ENCODE peak calls at places on chromosomes 3 and 15, in eight cellular contexts. One of them, this sample, is unnamed.
A peak's percentile ranks its signal among the peaks of the same experiment; 100 is the strongest.

GRCh38 chr15:89899951-89900567 is 6.3 kb upstream of the AP3S2 start:
- DNase-seq in brain microvascular endothelial cell: no peak
- DNase-seq in psoas muscle: no peak
- DNase-seq in stomach: no peak
- DNase-seq in CD4-positive, alpha-beta T cell: no peak
- DNase-seq in CD8-positive, alpha-beta T cell: no peak
- DNase-seq in endodermal cell: no peak
- DNase-seq in activated CD8-positive, alpha-beta T cell treated with anti-CD3 and anti-CD28 coated beads for 36 hours: no peak
- DNase-seq in this sample: no peak

GRCh38 chr3:179037361-179037760 is 34.2 kb downstream of the ZMAT3 start:
- DNase-seq in activated CD8-positive, alpha-beta T cell treated with anti-CD3 and anti-CD28 coated beads for 36 hours: peak; percentile 73
- DNase-seq in CD4-positive, alpha-beta T cell: peak; percentile 54
- DNase-seq in psoas muscle: peak; percentile 60
- DNase-seq in endodermal cell: no peak
- DNase-seq in CD8-positive, alpha-beta T cell: peak; percentile 48
- DNase-seq in brain microvascular endothelial cell: peak; percentile 92
- DNase-seq in stomach: no peak
- DNase-seq in this sample: no peak

GRCh38 chr3:44865272-44866005 is 3.7 kb downstream of the TMEM42 start:
- DNase-seq in endodermal cell: no peak
- DNase-seq in CD4-positive, alpha-beta T cell: no peak
- DNase-seq in CD8-positive, alpha-beta T cell: peak; percentile 25
- DNase-seq in brain microvascular endothelial cell: no peak
- DNase-seq in stomach: no peak
- DNase-seq in psoas muscle: no peak
- DNase-seq in activated CD8-positive, alpha-beta T cell treated with anti-CD3 and anti-CD28 coated beads for 36 hours: peak; percentile 12
- DNase-seq in this sample: no peak

GRCh38 chr3:161423911-161424522 is 52.7 kb upstream of the SPTSSB start:
- DNase-seq in brain microvascular endothelial cell: no peak
- DNase-seq in endodermal cell: no peak
- DNase-seq in psoas muscle: no peak
- DNase-seq in stomach: no peak
- DNase-seq in activated CD8-positive, alpha-beta T cell treated with anti-CD3 and anti-CD28 coated beads for 36 hours: no peak
- DNase-seq in CD4-positive, alpha-beta T cell: no peak
- DNase-seq in CD8-positive, alpha-beta T cell: no peak
- DNase-seq in this sample: no peak

GRCh38 chr3:21273256-21273999 is 477.6 kb downstream of the ZNF385D start:
- DNase-seq in CD8-positive, alpha-beta T cell: no peak
- DNase-seq in activated CD8-positive, alpha-beta T cell treated with anti-CD3 and anti-CD28 coated beads for 36 hours: no peak
- DNase-seq in endodermal cell: no peak
- DNase-seq in CD4-positive, alpha-beta T cell: no peak
- DNase-seq in psoas muscle: no peak
- DNase-seq in brain microvascular endothelial cell: peak; percentile 15
- DNase-seq in stomach: no peak
- DNase-seq in this sample: no peak

GRCh38 chr3:141123677-141124410 is 72.7 kb downstream of the SPSB4 start:
- DNase-seq in stomach: no peak
- DNase-seq in psoas muscle: no peak
- DNase-seq in CD8-positive, alpha-beta T cell: no peak
- DNase-seq in CD4-positive, alpha-beta T cell: no peak
- DNase-seq in activated CD8-positive, alpha-beta T cell treated with anti-CD3 and anti-CD28 coated beads for 36 hours: no peak
- DNase-seq in endodermal cell: no peak
- DNase-seq in brain microvascular endothelial cell: no peak
- DNase-seq in this sample: peak; percentile 45

GRCh38 chr3:14371573-14372474 is 30.6 kb upstream of the SLC6A6 start:
- DNase-seq in stomach: peak; percentile 89
- DNase-seq in brain microvascular endothelial cell: peak; percentile 24
- DNase-seq in activated CD8-positive, alpha-beta T cell treated with anti-CD3 and anti-CD28 coated beads for 36 hours: peak; percentile 11
- DNase-seq in endodermal cell: no peak
- DNase-seq in CD4-positive, alpha-beta T cell: no peak
- DNase-seq in CD8-positive, alpha-beta T cell: no peak
- DNase-seq in psoas muscle: peak; percentile 95
- DNase-seq in this sample: peak; percentile 78

GRCh38 chr15:88834211-88834812 is 31.1 kb downstream of the ACAN start:
- DNase-seq in activated CD8-positive, alpha-beta T cell treated with anti-CD3 and anti-CD28 coated beads for 36 hours: peak; percentile 18
- DNase-seq in CD8-positive, alpha-beta T cell: no peak
- DNase-seq in psoas muscle: peak; percentile 58
- DNase-seq in CD4-positive, alpha-beta T cell: peak; percentile 23
- DNase-seq in stomach: peak; percentile 37
- DNase-seq in brain microvascular endothelial cell: peak; percentile 21
- DNase-seq in endodermal cell: peak; percentile 86
- DNase-seq in this sample: peak; percentile 23

GRCh38 chr3:11739123-11739522 is 95.4 kb upstream of the VGLL4 start:
- DNase-seq in endodermal cell: no peak
- DNase-seq in CD8-positive, alpha-beta T cell: no peak
- DNase-seq in CD4-positive, alpha-beta T cell: no peak
- DNase-seq in psoas muscle: no peak
- DNase-seq in activated CD8-positive, alpha-beta T cell treated with anti-CD3 and anti-CD28 coated beads for 36 hours: no peak
- DNase-seq in stomach: no peak
- DNase-seq in brain microvascular endothelial cell: no peak
- DNase-seq in this sample: no peak

GRCh38 chr3:139935866-139936817 is 1.2 kb downstream of the CLSTN2 start:
- DNase-seq in brain microvascular endothelial cell: peak; percentile 18
- DNase-seq in endodermal cell: peak; percentile 73
- DNase-seq in CD4-positive, alpha-beta T cell: no peak
- DNase-seq in stomach: peak; percentile 26
- DNase-seq in CD8-positive, alpha-beta T cell: no peak
- DNase-seq in psoas muscle: peak; percentile 69
- DNase-seq in activated CD8-positive, alpha-beta T cell treated with anti-CD3 and anti-CD28 coated beads for 36 hours: no peak
- DNase-seq in this sample: peak; percentile 58

DNA sequence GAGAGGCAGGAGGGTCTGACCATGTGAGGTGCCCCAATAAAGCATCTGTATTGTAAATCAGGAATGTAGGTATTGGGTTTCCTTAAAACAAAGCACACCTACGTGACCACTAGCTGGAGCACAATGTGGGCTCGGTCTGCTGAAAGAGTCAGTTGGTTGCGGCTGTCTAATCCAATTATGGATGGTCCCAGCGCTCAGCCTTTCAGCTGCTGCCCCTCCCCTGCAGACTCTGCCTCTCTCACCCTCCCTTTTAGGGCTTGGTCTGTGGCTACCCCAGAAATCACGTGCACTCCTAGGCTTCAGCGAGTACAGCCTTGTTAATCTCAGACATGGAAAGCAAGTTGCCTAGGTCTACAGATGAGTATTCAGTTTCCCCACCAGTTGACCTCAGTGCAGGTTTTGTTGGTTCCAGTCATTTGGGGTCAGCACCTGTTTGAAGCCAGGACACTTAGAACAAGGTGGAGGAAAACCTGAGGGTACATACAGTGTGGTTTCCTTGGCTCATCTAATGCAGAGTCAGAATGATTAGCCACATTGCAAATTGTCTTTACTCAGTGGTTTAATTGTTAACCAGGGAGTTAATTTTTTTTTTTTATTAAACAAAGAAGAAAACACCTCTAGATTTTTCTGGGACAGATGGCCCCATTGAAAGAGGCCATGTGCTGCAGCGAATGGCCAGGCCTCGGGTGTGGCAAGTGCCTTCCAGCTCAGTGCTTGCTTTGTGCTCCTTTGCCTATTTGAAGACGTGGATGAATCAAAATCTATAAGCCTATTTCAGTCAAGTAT is 137.7 kb downstream of the IGF1R start:
- DNase-seq in activated CD8-positive, alpha-beta T cell treated with anti-CD3 and anti-CD28 coated beads for 36 hours: peak; percentile 31
- DNase-seq in stomach: peak; percentile 63
- DNase-seq in CD8-positive, alpha-beta T cell: no peak
- DNase-seq in endodermal cell: peak; percentile 82
- DNase-seq in psoas muscle: no peak
- DNase-seq in brain microvascular endothelial cell: no peak
- DNase-seq in CD4-positive, alpha-beta T cell: no peak
- DNase-seq in this sample: no peak
- TF ChIP-seq CTCF in activated CD8-positive, alpha-beta T cell treated with anti-CD3 and anti-CD28 coated beads for 36 hours: no peak
- TF ChIP-seq CTCF in stomach: no peak
- TF ChIP-seq CTCF in CD8-positive, alpha-beta T cell: no peak
- TF ChIP-seq CTCF in endodermal cell: no peak
- TF ChIP-seq CTCF in psoas muscle: no peak
- TF ChIP-seq CTCF in brain microvascular endothelial cell: no peak
- TF ChIP-seq CTCF in CD4-positive, alpha-beta T cell: no peak
- TF ChIP-seq CTCF in this sample: no peak

GRCh38 chr15:73305331-73306211 is 63.2 kb downstream of the HCN4 start:
- DNase-seq in psoas muscle: no peak
- DNase-seq in stomach: no peak
- DNase-seq in endodermal cell: peak; percentile 88
- DNase-seq in brain microvascular endothelial cell: peak; percentile 67
- DNase-seq in CD4-positive, alpha-beta T cell: no peak
- DNase-seq in activated CD8-positive, alpha-beta T cell treated with anti-CD3 and anti-CD28 coated beads for 36 hours: peak; percentile 55
- DNase-seq in CD8-positive, alpha-beta T cell: no peak
- DNase-seq in this sample: peak; percentile 28
- TF ChIP-seq CTCF in psoas muscle: no peak
- TF ChIP-seq CTCF in stomach: no peak
- TF ChIP-seq CTCF in endodermal cell: peak; percentile 90
- TF ChIP-seq CTCF in brain microvascular endothelial cell: peak; percentile 82
- TF ChIP-seq CTCF in CD4-positive, alpha-beta T cell: no peak
- TF ChIP-seq CTCF in activated CD8-positive, alpha-beta T cell treated with anti-CD3 and anti-CD28 coated beads for 36 hours: peak; percentile 49
- TF ChIP-seq CTCF in CD8-positive, alpha-beta T cell: no peak
- TF ChIP-seq CTCF in this sample: no peak

DNA sequence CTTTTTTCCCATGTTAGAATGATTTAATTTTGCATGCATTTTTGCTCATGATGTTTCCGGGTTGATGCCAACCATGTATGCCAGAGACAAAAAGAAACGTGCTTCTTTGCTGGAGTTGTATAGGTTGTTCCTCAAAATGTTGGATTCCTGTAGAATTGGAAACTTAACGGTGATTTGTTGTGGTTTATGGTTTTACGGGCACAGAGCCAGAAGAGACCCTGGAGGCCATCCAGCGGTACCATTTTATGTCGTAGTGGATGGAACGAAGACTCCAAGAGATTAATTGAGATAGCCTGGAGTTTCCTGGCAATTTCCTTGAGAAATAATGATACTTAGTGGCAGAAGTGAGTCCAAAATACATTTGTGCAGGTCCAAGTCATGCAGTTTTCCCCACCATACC is 481.6 kb upstream of the RGMA start:
- DNase-seq in activated CD8-positive, alpha-beta T cell treated with anti-CD3 and anti-CD28 coated beads for 36 hours: no peak
- DNase-seq in CD4-positive, alpha-beta T cell: no peak
- DNase-seq in brain microvascular endothelial cell: no peak
- DNase-seq in stomach: no peak
- DNase-seq in CD8-positive, alpha-beta T cell: no peak
- DNase-seq in psoas muscle: no peak
- DNase-seq in endodermal cell: no peak
- DNase-seq in this sample: no peak
- TF ChIP-seq CTCF in activated CD8-positive, alpha-beta T cell treated with anti-CD3 and anti-CD28 coated beads for 36 hours: no peak
- TF ChIP-seq CTCF in CD4-positive, alpha-beta T cell: no peak
- TF ChIP-seq CTCF in brain microvascular endothelial cell: no peak
- TF ChIP-seq CTCF in stomach: no peak
- TF ChIP-seq CTCF in CD8-positive, alpha-beta T cell: no peak
- TF ChIP-seq CTCF in psoas muscle: no peak
- TF ChIP-seq CTCF in endodermal cell: no peak
- TF ChIP-seq CTCF in this sample: no peak

GRCh38 chr3:133038089-133038730 is at the start of gene TMEM108:
- DNase-seq in endodermal cell: peak; percentile 97
- DNase-seq in activated CD8-positive, alpha-beta T cell treated with anti-CD3 and anti-CD28 coated beads for 36 hours: peak; percentile 46
- DNase-seq in CD4-positive, alpha-beta T cell: no peak
- DNase-seq in CD8-positive, alpha-beta T cell: peak; percentile 15
- DNase-seq in psoas muscle: peak; percentile 92
- DNase-seq in stomach: peak; percentile 81
- DNase-seq in brain microvascular endothelial cell: peak; percentile 76
- DNase-seq in this sample: peak; percentile 73

GRCh38 chr3:133040696-133041523 is 2.7 kb downstream of the TMEM108 start:
- DNase-seq in endodermal cell: peak; percentile 95
- DNase-seq in CD4-positive, alpha-beta T cell: no peak
- DNase-seq in psoas muscle: peak; percentile 81
- DNase-seq in stomach: peak; percentile 75
- DNase-seq in activated CD8-positive, alpha-beta T cell treated with anti-CD3 and anti-CD28 coated beads for 36 hours: peak; percentile 54
- DNase-seq in CD8-positive, alpha-beta T cell: no peak
- DNase-seq in brain microvascular endothelial cell: peak; percentile 77
- DNase-seq in this sample: peak; percentile 77

GRCh38 chr3:133042778-133043177 is 4.6 kb downstream of the TMEM108 start:
- DNase-seq in endodermal cell: no peak
- DNase-seq in stomach: no peak
- DNase-seq in brain microvascular endothelial cell: peak; percentile 28
- DNase-seq in psoas muscle: no peak
- DNase-seq in CD4-positive, alpha-beta T cell: no peak
- DNase-seq in activated CD8-positive, alpha-beta T cell treated with anti-CD3 and anti-CD28 coated beads for 36 hours: no peak
- DNase-seq in CD8-positive, alpha-beta T cell: no peak
- DNase-seq in this sample: no peak

GRCh38 chr3:133038731-133039398 is 674 bp downstream of the TMEM108 start:
- DNase-seq in psoas muscle: peak; percentile 54
- DNase-seq in CD8-positive, alpha-beta T cell: peak; percentile 12
- DNase-seq in activated CD8-positive, alpha-beta T cell treated with anti-CD3 and anti-CD28 coated beads for 36 hours: no peak
- DNase-seq in brain microvascular endothelial cell: peak; percentile 3
- DNase-seq in CD4-positive, alpha-beta T cell: no peak
- DNase-seq in endodermal cell: peak; percentile 85
- DNase-seq in stomach: peak; percentile 29
- DNase-seq in this sample: no peak

DNA sequence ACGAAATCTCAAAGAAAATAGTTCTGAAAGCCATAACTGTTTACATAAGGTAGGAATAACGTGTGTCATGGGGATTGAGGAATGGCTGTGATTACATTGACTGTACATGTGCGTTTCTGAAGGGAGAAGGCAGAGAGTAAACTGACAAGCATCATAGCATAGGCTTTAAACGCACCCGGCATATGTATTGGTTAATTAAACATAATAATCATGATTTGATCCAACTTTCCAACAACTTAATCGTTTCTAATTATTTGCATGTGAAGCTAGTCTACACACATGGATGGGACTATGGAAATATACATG is 3.3 kb downstream of the TMEM108 start:
- DNase-seq in stomach: no peak
- DNase-seq in CD4-positive, alpha-beta T cell: no peak
- DNase-seq in activated CD8-positive, alpha-beta T cell treated with anti-CD3 and anti-CD28 coated beads for 36 hours: no peak
- DNase-seq in CD8-positive, alpha-beta T cell: no peak
- DNase-seq in psoas muscle: no peak
- DNase-seq in brain microvascular endothelial cell: no peak
- DNase-seq in endodermal cell: no peak
- DNase-seq in this sample: no peak
- TF ChIP-seq CTCF in stomach: no peak
- TF ChIP-seq CTCF in CD4-positive, alpha-beta T cell: no peak
- TF ChIP-seq CTCF in activated CD8-positive, alpha-beta T cell treated with anti-CD3 and anti-CD28 coated beads for 36 hours: no peak
- TF ChIP-seq CTCF in CD8-positive, alpha-beta T cell: no peak
- TF ChIP-seq CTCF in psoas muscle: no peak
- TF ChIP-seq CTCF in brain microvascular endothelial cell: no peak
- TF ChIP-seq CTCF in endodermal cell: no peak
- TF ChIP-seq CTCF in this sample: no peak

DNA sequence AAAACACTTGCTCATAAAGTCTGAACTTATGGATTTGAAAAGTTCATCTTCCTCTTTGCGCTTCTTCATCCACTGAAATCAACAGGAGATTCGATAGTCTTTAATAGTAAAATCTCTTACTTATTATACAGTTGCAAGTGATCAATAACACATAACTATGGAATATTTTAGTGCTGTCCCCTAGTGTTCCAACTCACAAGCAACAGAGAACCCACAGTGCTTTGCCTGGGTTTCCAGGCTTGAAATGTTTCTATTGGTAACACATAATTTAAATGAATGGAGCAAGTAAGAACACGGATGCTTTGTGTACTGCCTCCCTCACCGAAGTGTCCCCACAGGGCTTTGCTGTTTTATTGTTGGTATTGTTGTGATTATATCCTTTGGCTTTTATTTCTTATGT is 93.5 kb downstream of the WDR72 start:
- DNase-seq in stomach: no peak
- DNase-seq in endodermal cell: no peak
- DNase-seq in CD4-positive, alpha-beta T cell: no peak
- DNase-seq in CD8-positive, alpha-beta T cell: no peak
- DNase-seq in psoas muscle: no peak
- DNase-seq in activated CD8-positive, alpha-beta T cell treated with anti-CD3 and anti-CD28 coated beads for 36 hours: no peak
- DNase-seq in brain microvascular endothelial cell: no peak
- DNase-seq in this sample: no peak
- TF ChIP-seq CTCF in stomach: no peak
- TF ChIP-seq CTCF in endodermal cell: peak; percentile 44
- TF ChIP-seq CTCF in CD4-positive, alpha-beta T cell: no peak
- TF ChIP-seq CTCF in CD8-positive, alpha-beta T cell: no peak
- TF ChIP-seq CTCF in psoas muscle: no peak
- TF ChIP-seq CTCF in activated CD8-positive, alpha-beta T cell treated with anti-CD3 and anti-CD28 coated beads for 36 hours: no peak
- TF ChIP-seq CTCF in brain microvascular endothelial cell: peak; percentile 52
- TF ChIP-seq CTCF in this sample: peak; percentile 45

GRCh38 chr3:185988816-185989175 is 51.0 kb upstream of the TRA2B start:
- DNase-seq in CD4-positive, alpha-beta T cell: no peak
- DNase-seq in endodermal cell: peak; percentile 6
- DNase-seq in psoas muscle: no peak
- DNase-seq in CD8-positive, alpha-beta T cell: no peak
- DNase-seq in activated CD8-positive, alpha-beta T cell treated with anti-CD3 and anti-CD28 coated beads for 36 hours: no peak
- DNase-seq in brain microvascular endothelial cell: no peak
- DNase-seq in stomach: no peak
- DNase-seq in this sample: no peak
- TF ChIP-seq CTCF in CD4-positive, alpha-beta T cell: no peak
- TF ChIP-seq CTCF in endodermal cell: peak; percentile 6
- TF ChIP-seq CTCF in psoas muscle: no peak
- TF ChIP-seq CTCF in CD8-positive, alpha-beta T cell: no peak
- TF ChIP-seq CTCF in activated CD8-positive, alpha-beta T cell treated with anti-CD3 and anti-CD28 coated beads for 36 hours: no peak
- TF ChIP-seq CTCF in brain microvascular endothelial cell: no peak
- TF ChIP-seq CTCF in stomach: no peak
- TF ChIP-seq CTCF in this sample: no peak

This sample was measured in body of pancreas.